ENCODE peak calls at places on chromosomes 11 and 22, in seven cellular contexts. G, N, K, E, C, P and H are unnamed samples.
A peak's percentile ranks its signal among the peaks of the same experiment; 100 is the strongest.

GRCh38 chr22:38966942-38967341 is 9.5 kb downstream of the APOBEC3A start:
- DNase-seq in G (no peak), N (no peak), K (no peak), E (no peak), C (no peak), P (no peak), H (no peak)

GRCh38 chr11:128532016-128532570 is 55.3 kb downstream of the ETS1 start:
- DNase-seq in G (no peak), N (no peak), K (no peak), E (peak; percentile 62), C (no peak), P (no peak), H (peak; percentile 65)

GRCh38 chr11:35166369-35167360 is 27.7 kb downstream of the CD44 start:
- DNase-seq in G (no peak), N (no peak), K (peak; percentile 98), E (no peak), C (no peak), P (no peak), H (peak; percentile 61)

GRCh38 chr11:71372693-71373657 is 75.2 kb downstream of the DHCR7 start:
- DNase-seq in G (no peak), N (no peak), K (peak; percentile 61), E (no peak), C (no peak), P (peak; percentile 14), H (no peak)

GRCh38 chr11:124611016-124611571 is at the start of gene PANX3:
- DNase-seq in G (no peak), N (no peak), K (no peak), E (no peak), C (no peak), P (no peak), H (no peak)

GRCh38 chr22:26624788-26625187 is 3.0 kb downstream of the CRYBA4 start:
- DNase-seq in G (no peak), N (no peak), K (no peak), E (no peak), C (no peak), P (no peak), H (no peak)

GRCh38 chr11:101034076-101034475 is 95.5 kb downstream of the PGR start:
- DNase-seq in G (peak; percentile 76), N (peak; percentile 70), K (no peak), E (no peak), C (no peak), P (peak; percentile 13), H (no peak)

GRCh38 chr11:126193038-126193478 is 18.4 kb downstream of the RPUSD4 start:
- DNase-seq in G (no peak), N (no peak), K (no peak), E (no peak), C (no peak), P (no peak), H (no peak)

GRCh38 chr11:7651700-7652099 is 21.6 kb downstream of the CYB5R2 start:
- DNase-seq in G (no peak), N (no peak), K (no peak), E (no peak), C (peak; percentile 44), P (no peak), H (peak; percentile 55)

GRCh38 chr22:17161991-17162390 is 2.9 kb upstream of the HDHD5 start:
- DNase-seq in G (no peak), N (no peak), K (no peak), E (no peak), C (no peak), P (no peak), H (no peak)

GRCh38 chr22:33853200-33854097 is 66.8 kb downstream of the LARGE1 start:
- DNase-seq in G (peak; percentile 74), N (peak; percentile 60), K (peak; percentile 2), E (peak; percentile 63), C (peak; percentile 63), P (peak; percentile 21), H (peak; percentile 56)

GRCh38 chr11:73949246-73949645 is 1.6 kb upstream of the DNAJB13 start:
- DNase-seq in G (no peak), N (no peak), K (no peak), E (no peak), C (no peak), P (no peak), H (no peak)

GRCh38 chr11:10322830-10323792 is 18.2 kb downstream of the ADM start:
- DNase-seq in G (no peak), N (peak; percentile 24), K (peak; percentile 93), E (peak; percentile 65), C (peak; percentile 57), P (peak; percentile 64), H (no peak)

GRCh38 chr11:122192634-122193245 is 76.7 kb upstream of the BLID start:
- DNase-seq in G (no peak), N (no peak), K (peak; percentile 53), E (no peak), C (no peak), P (no peak), H (no peak)

GRCh38 chr11:27413218-27413617 is 50.2 kb upstream of the CCDC34 start:
- DNase-seq in G (no peak), N (no peak), K (no peak), E (no peak), C (no peak), P (no peak), H (no peak)
- H3K27ac ChIP-seq in G (no peak overlapping the region), N (no peak overlapping the region), K (no peak overlapping the region), E (no peak overlapping the region), C (no peak overlapping the region), P (no peak overlapping the region), H (no peak overlapping the region)

DNA sequence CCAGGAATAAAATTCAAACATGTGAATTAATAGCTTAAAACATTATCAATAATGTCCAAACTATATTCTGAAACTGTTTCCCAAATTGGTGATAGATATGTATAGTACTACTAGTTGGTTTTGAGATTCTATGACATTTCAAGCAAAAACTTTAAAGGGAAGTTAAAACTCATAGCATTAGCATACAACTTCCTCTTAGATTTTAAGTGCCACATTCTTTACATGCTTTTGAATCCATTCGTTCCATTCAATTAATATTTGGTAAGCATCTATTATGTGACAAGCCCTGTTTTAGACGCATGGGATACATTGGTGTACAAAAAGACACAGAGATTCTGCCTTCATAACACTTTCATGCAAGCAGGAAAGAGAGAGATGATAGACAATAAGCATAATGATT is 8.9 kb downstream of the PATL1 start:
- DNase-seq in G (no peak), N (no peak), K (no peak), E (no peak), C (no peak), P (no peak), H (no peak)
- H3K27ac ChIP-seq in G (no peak overlapping the region), N (no peak overlapping the region), K (no peak overlapping the region), E (no peak overlapping the region), C (no peak overlapping the region), P (no peak overlapping the region), H (no peak overlapping the region)

GRCh38 chr11:6482431-6482830 is 1.1 kb downstream of the TIMM10B start:
- DNase-seq in G (no peak), N (no peak), K (no peak), E (no peak), C (no peak), P (no peak), H (no peak)
- H3K27ac ChIP-seq in G (peak overlapping the region; percentile 84), N (peak overlapping the region; percentile 93), K (no peak overlapping the region), E (peak overlapping the region; percentile 94), C (peak overlapping the region; percentile 93), P (peak overlapping the region; percentile 99), H (no peak overlapping the region)

GRCh38 chr11:115475564-115475963 is 28.7 kb downstream of the CADM1 start:
- DNase-seq in G (no peak), N (no peak), K (no peak), E (no peak), C (no peak), P (no peak), H (no peak)
- H3K27ac ChIP-seq in G (no peak overlapping the region), N (no peak overlapping the region), K (no peak overlapping the region), E (no peak overlapping the region), C (no peak overlapping the region), P (no peak overlapping the region), H (no peak overlapping the region)